ENCODE peak calls at places on chromosomes 5 and 9, in six cellular contexts. P, X, H, L, B and G are unnamed samples.

GRCh38 chr5:69032009-69032408 is 61.8 kb upstream of the SLC30A5 start:
- DNase-seq in X (no peak), B (no peak), P (no peak), H (no peak), L (no peak), G (peak)

GRCh38 chr5:126124706-126125345 is 298.4 kb upstream of the GRAMD2B start:
- DNase-seq in P (no peak), H (no peak), L (no peak), X (peak), B (no peak), G (no peak)

GRCh38 chr9:106376689-106377088 is 486.3 kb upstream of the ZNF462 start:
- DNase-seq in B (no peak), X (no peak), L (no peak), H (no peak), P (no peak), G (no peak)

GRCh38 chr5:79513519-79514390 is at the start of gene HOMER1:
- DNase-seq in H (peak), X (peak), B (no peak), P (peak), L (peak), G (peak)

GRCh38 chr5:111984044-111984443 is 227.1 kb upstream of the NREP start:
- DNase-seq in B (no peak), X (no peak), H (no peak), L (no peak), P (no peak), G (no peak)

GRCh38 chr9:7760014-7760415 is 39.6 kb downstream of the DMAC1 start:
- DNase-seq in B (no peak), H (no peak), L (no peak), P (no peak), X (no peak), G (no peak)

GRCh38 chr5:78527054-78527884 is 121.3 kb downstream of the LHFPL2 start:
- DNase-seq in X (no peak), L (no peak), B (no peak), H (peak), P (no peak), G (no peak)

GRCh38 chr5:169116961-169117461 is 183.9 kb downstream of the SLIT3 start:
- DNase-seq in X (no peak), P (no peak), B (no peak), H (no peak), L (peak), G (no peak)

GRCh38 chr9:133950916-133951231 is 41.2 kb downstream of the VAV2 start:
- DNase-seq in P (no peak), B (no peak), H (no peak), L (no peak), X (no peak), G (no peak)

GRCh38 chr9:134179918-134180785 is 15.8 kb upstream of the RNU6ATAC start:
- DNase-seq in B (no peak), X (no peak), H (no peak), L (no peak), P (no peak), G (no peak)

GRCh38 chr9:96449522-96449843 is 486 bp upstream of the HABP4 start:
- DNase-seq in P (no peak), H (no peak), L (no peak), X (no peak), B (no peak), G (no peak)

DNA sequence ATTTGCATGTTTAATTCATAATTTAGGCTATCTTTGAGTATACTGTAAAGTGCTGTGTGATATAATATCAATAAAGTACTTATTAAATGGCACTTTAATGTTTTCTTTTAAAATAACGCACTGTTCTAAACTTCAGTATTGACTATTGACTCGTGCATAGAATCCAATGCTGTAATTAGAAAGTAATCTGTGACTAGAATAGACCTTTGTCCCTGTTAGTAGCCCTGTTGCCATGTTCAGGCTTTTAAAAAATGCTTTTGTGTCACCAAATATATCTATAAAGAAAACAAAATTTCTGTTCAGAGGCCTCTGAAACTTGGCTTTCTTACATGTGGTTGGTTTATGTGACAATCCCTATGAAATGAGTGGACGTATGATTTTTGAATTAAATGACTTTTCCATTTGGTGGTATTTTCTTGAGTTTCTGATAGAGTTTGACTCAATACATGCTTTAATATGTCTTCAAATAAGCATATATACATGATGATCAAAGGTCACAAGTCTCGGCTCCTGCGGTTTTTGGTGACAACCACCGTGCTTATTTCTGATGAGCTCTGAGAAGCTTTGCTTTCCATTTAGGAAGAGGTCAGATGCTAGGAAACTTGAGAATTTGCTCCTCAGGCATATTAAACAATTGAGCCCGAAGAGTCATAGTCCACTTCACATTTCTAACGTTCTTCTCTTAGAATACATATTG is 174.7 kb downstream of the NR3C1 start:
- DNase-seq in H (no peak), B (no peak), P (no peak), X (no peak), L (no peak), G (no peak)
- TF ChIP-seq JUND in H (no peak), B (no peak), P (no peak), X (no peak), L (no peak), G (no peak)

GRCh38 chr5:143701476-143701875 is 110.5 kb upstream of the HMHB1 start:
- DNase-seq in X (no peak), L (no peak), B (no peak), H (no peak), P (no peak), G (no peak)

GRCh38 chr5:143700994-143701393 is 111.0 kb upstream of the HMHB1 start:
- DNase-seq in H (no peak), L (no peak), B (no peak), X (no peak), P (no peak), G (no peak)

GRCh38 chr5:143696920-143697319 is 115.0 kb upstream of the HMHB1 start:
- DNase-seq in H (no peak), L (no peak), X (no peak), B (no peak), P (no peak), G (no peak)

GRCh38 chr5:143698534-143698933 is 113.4 kb upstream of the HMHB1 start:
- DNase-seq in P (no peak), B (no peak), H (no peak), X (no peak), L (no peak), G (peak)

GRCh38 chr5:143699121-143699520 is 112.8 kb upstream of the HMHB1 start:
- DNase-seq in B (no peak), H (no peak), L (no peak), X (no peak), P (no peak), G (no peak)
- TF ChIP-seq JUND in B (no peak), H (no peak), L (no peak), X (no peak), P (no peak), G (no peak)

GRCh38 chr9:19431361-19432171 is 22.8 kb downstream of the ACER2 start:
- DNase-seq in X (no peak), L (no peak), P (no peak), B (no peak), H (no peak), G (no peak)
- TF ChIP-seq JUND in X (no peak), L (no peak), P (no peak), B (no peak), H (no peak), G (no peak)

DNA sequence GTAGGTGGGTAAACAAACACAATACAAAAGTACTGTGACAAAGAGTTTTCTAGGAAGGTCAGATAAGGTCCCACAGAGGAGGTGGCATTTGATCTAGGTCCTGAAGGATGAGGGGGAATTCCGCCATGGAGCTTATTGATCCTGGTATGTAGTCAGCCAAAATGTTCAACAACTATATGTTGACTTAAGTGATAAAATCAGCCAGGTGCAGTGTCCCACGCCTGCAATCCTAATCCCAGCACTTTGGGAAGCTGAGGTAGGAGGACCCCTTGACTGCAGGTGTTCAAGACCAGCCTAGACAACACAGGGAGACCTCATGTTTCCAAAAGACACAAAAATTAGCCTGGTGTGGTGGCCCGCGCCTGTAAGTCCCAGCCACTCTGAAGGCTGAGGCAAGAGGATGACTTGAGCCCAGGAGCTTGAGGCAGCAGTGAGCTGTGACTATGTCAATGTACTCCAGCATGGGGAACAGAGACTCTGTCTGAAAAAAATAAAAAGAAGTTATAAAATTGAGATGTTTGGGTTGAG is 46.4 kb upstream of the PLIN2 start:
- DNase-seq in B (no peak), P (no peak), X (no peak), H (no peak), L (peak), G (no peak)
- TF ChIP-seq JUND in B (no peak), P (no peak), X (no peak), H (no peak), L (no peak), G (no peak)

DNA sequence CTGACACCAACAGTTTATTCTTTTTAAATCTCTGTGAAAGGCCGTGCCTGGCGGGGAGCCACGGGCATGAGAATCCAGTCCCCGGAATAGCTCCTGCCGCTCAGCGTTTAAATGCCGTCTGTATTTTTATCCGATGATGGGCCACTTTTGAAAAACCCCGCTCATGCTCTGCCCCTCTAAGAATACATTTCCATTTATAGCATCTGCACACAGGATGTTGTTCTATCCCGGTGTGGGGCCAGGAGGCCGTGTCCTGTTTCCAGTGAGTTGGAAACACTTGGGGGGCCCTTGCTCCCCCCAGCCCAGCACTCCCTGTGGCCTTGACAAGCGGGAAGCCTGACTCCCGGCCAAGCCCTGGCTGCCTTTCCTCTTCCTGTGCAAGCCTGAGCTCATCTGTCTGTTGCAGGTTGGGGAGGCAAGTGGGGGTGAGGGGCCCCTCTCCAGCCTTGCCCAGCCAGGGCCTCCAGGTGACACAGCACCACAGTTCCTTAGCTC is 39.0 kb downstream of the ERGIC1 start:
- DNase-seq in H (no peak), X (no peak), P (no peak), L (no peak), B (no peak), G (no peak)
- TF ChIP-seq JUND in H (no peak), X (no peak), P (no peak), L (no peak), B (no peak), G (no peak)

DNA sequence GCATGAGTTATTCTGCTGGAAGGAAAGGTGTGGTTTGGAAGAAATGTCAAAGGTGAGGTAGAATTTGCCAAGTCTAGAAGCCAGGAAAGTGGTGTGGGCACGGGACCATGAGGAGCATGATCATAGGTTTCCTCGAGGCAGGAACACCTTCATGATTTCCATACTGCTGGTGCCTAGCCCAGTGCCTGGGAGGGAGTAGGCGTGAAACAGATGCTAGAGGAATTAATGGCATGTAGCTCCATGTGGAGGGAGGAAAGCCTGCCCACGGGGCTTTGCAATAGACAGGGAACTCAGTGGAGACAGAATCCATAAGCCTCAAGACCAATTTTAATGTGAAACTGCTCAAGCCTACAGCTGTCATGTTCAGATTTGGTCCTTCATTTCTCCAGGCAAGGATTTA is 35.1 kb downstream of the TTLL11 start:
- DNase-seq in P (no peak), H (no peak), B (no peak), L (no peak), X (no peak), G (no peak)
- TF ChIP-seq JUND in P (no peak), H (no peak), B (no peak), L (no peak), X (no peak), G (no peak)

GRCh38 chr5:127313847-127314473 is 23.4 kb downstream of the MEGF10 start:
- DNase-seq in H (peak), X (peak), P (peak), L (peak), B (no peak), G (no peak)

GRCh38 chr5:127311349-127311748 is 20.8 kb downstream of the MEGF10 start:
- DNase-seq in B (no peak), X (no peak), P (no peak), H (no peak), L (no peak), G (no peak)

GRCh38 chr5:127313379-127313778 is 22.8 kb downstream of the MEGF10 start:
- DNase-seq in H (no peak), X (no peak), L (no peak), P (no peak), B (no peak), G (no peak)

GRCh38 chr5:127316013-127316412 is 25.4 kb downstream of the MEGF10 start:
- DNase-seq in X (no peak), P (no peak), B (no peak), L (no peak), H (no peak), G (no peak)

DNA sequence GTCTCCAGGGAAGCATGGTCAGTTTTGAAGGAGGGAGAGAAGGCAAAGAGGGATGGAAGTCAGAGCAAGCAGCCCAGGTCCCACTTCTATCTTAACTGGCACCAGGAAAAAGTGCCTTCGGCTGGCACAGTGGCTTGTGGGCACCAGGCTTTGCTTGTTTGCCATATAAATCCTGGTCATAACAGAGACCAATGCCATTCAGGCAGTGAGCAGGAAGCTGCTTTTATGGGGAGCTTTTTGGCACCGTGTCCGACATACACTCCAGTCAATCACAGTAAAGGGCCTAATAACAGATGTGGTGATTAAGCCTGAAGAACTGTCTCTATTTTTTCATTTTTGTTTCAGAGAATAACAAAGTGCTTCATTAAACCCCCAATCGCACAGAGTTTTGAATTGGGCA is 21.5 kb downstream of the MEGF10 start:
- DNase-seq in L (no peak), X (no peak), H (no peak), B (no peak), P (no peak), G (no peak)
- TF ChIP-seq JUND in L (no peak), X (no peak), H (no peak), B (no peak), P (no peak), G (no peak)

GRCh38 chr5:170917113-170917512 is 55.3 kb downstream of the RANBP17 start:
- DNase-seq in B (no peak), L (no peak), P (no peak), H (no peak), X (no peak), G (no peak)
- TF ChIP-seq JUND in B (no peak), L (no peak), P (no peak), H (no peak), X (no peak), G (no peak)

DNA sequence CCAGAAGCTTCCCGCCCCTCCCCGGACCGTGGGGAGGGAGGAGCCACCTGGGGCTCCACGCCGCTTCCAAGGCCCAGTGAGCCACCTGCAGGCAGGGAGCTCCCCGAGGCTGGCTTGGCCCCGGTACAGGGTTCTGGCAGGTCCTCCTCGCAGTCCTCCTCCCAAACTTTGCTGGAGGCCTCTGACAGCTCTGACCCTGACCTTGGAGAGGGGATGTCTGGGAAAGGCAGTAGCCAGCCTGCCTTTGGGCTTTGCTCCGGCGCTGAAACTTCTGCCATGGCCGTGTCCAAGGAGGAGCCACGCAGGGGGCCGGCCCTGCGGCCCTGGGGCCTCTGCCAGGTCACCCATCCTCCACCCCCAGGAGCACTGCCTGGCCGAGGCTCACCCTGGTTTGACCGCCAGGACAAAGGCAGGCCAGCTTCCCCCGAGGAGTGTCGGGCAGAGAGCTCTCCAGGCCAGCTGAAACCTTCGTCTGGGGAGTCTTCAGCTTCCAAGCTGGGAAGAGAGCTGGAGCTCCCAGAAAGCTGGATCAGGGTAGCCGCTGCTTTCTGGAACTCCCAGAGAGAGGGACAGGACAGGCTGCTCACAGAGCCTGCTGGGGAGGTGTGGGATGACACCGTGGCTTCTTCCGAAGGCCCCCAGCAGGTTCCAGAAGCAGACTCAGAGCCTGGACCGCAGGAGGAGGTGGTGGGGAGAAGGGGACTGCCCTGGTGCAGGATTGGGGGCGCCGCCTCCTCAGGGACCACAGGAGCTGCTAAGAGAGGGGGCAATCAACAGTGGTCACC is 9.0 kb upstream of the QSOX2 start:
- DNase-seq in P (no peak), H (peak), B (no peak), X (no peak), L (no peak), G (no peak)
- TF ChIP-seq JUND in P (no peak), H (no peak), B (no peak), X (no peak), L (no peak), G (no peak)

GRCh38 chr5:1522601-1523479 is 920 bp downstream of the LPCAT1 start:
- DNase-seq in X (no peak), P (peak), L (no peak), B (no peak), H (peak), G (peak)
- TF ChIP-seq JUND in X (no peak), P (no peak), L (no peak), B (no peak), H (no peak), G (no peak)